ENCODE peak calls at places on chromosome 11, in nine cellular contexts. R is psoas muscle, Y is chondrocyte, T is MM.1S, U is brain microvascular endothelial cell, Z is cardiac fibroblast, H is mucosa of descending colon, V is MCF 10A, X is Caco-2. B is an unnamed sample.

GRCh38 chr11:12087075-12087775 is 23.2 kb upstream of the MICAL2 start:
- DNase-seq in R (peak), Y (no peak), T (peak), U (peak), Z (peak), H (peak), V (peak), X (peak), B (no peak)

GRCh38 chr11:19770277-19770676 is 57.6 kb downstream of the NAV2 start:
- DNase-seq in R (no peak), Y (no peak), T (no peak), U (no peak), Z (no peak), H (no peak), V (no peak), X (peak), B (no peak)

GRCh38 chr11:6604081-6604626 is 580 bp downstream of the ILK start:
- DNase-seq in R (no peak), Y (no peak), T (peak), U (peak), Z (peak), H (peak), V (peak), X (peak), B (peak)

GRCh38 chr11:126072141-126072741 is 9.6 kb upstream of the CDON start:
- DNase-seq in R (no peak), Y (no peak), T (no peak), U (no peak), Z (no peak), H (no peak), V (no peak), X (no peak), B (no peak)

GRCh38 chr11:110833033-110833484 is 120.8 kb upstream of the ARHGAP20 start:
- DNase-seq in R (no peak), Y (no peak), T (no peak), U (no peak), Z (peak), H (no peak), V (peak), X (no peak), B (no peak)

GRCh38 chr11:122746611-122747305 is 91.2 kb downstream of the UBASH3B start:
- DNase-seq in R (no peak), Y (no peak), T (no peak), U (no peak), Z (no peak), H (no peak), V (no peak), X (no peak), B (no peak)

GRCh38 chr11:134411887-134412507 is at the start of gene B3GAT1:
- DNase-seq in R (no peak), Y (peak), T (no peak), U (no peak), Z (no peak), H (no peak), V (no peak), X (no peak), B (no peak)

GRCh38 chr11:1920909-1921575 is 1.5 kb downstream of the TNNT3 start:
- DNase-seq in R (peak), Y (peak), T (no peak), U (no peak), Z (no peak), H (no peak), V (no peak), X (no peak), B (no peak)

GRCh38 chr11:112269139-112269538 is 8.5 kb upstream of the PLET1 start:
- DNase-seq in R (no peak), Y (no peak), T (no peak), U (no peak), Z (no peak), H (no peak), V (no peak), X (no peak), B (peak)

GRCh38 chr11:124971810-124972209 is 17.8 kb downstream of the CCDC15 start:
- DNase-seq in R (no peak), Y (no peak), T (no peak), U (no peak), Z (no peak), H (no peak), V (no peak), X (no peak), B (no peak)

GRCh38 chr11:124970925-124971324 is 16.9 kb downstream of the CCDC15 start:
- DNase-seq in R (no peak), Y (no peak), T (peak), U (peak), Z (peak), H (peak), V (peak), X (no peak), B (no peak)
- TF ChIP-seq CTCF in R (no peak), Y (peak), T (peak), U (peak), Z (no peak), H (no peak), V (peak), X (no peak), B (no peak)

GRCh38 chr11:46299425-46300067 is 22.1 kb downstream of the CREB3L1 start:
- DNase-seq in R (no peak), Y (no peak), T (no peak), U (no peak), Z (peak), H (no peak), V (no peak), X (no peak), B (no peak)
- TF ChIP-seq CTCF in R (no peak), Y (no peak), T (no peak), U (no peak), Z (no peak), H (no peak), V (no peak), X (no peak), B (no peak)

GRCh38 chr11:102783016-102783415 is 2.6 kb upstream of the MMP10 start:
- DNase-seq in R (no peak), Y (no peak), T (no peak), U (no peak), Z (no peak), H (no peak), V (no peak), X (no peak), B (no peak)

GRCh38 chr11:102783720-102784119 is 3.3 kb upstream of the MMP10 start:
- DNase-seq in R (no peak), Y (no peak), T (no peak), U (no peak), Z (no peak), H (no peak), V (peak), X (no peak), B (no peak)

GRCh38 chr11:102784380-102784779 is 4.0 kb upstream of the MMP10 start:
- DNase-seq in R (no peak), Y (no peak), T (no peak), U (no peak), Z (no peak), H (no peak), V (no peak), X (no peak), B (no peak)

GRCh38 chr11:102776454-102776853 is 4.0 kb downstream of the MMP10 start:
- DNase-seq in R (no peak), Y (no peak), T (no peak), U (no peak), Z (no peak), H (no peak), V (peak), X (no peak), B (no peak)

GRCh38 chr11:102780491-102780918 is at the start of gene MMP10:
- DNase-seq in R (no peak), Y (no peak), T (no peak), U (peak), Z (peak), H (no peak), V (peak), X (no peak), B (no peak)
- TF ChIP-seq CTCF in R (no peak), Y (peak), T (peak), U (peak), Z (peak), H (no peak), V (peak), X (peak), B (peak)

DNA sequence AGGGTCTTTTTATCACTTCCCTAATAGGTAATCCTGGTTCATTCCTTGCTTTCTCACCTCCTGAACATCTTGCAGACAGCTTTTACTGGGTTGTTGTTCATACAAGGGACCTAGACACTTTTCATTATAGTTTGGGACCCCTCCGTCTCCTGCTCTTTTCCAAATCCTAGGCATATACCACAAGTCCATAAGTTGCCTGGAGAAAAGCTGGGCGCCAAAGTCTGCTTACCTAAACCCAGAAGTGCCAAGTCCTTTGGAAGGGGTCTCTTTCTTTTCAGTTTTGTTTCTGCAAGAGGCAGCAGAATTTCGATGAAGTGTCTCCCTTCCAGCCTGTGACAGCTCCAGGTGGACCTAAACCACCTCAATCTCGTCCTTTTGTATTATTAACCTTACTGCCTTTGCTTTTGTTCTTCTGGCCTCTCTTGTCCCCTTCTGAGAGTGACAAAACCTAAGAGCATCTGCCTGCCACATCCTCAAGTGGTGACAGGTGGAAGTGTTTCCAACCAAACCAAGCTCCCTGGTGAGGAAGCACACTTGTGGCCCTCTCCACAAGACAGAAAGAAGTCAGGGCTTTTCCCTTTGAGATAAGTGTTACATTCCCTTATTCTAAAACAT is 19.5 kb upstream of the P2RY6 start:
- DNase-seq in R (no peak), Y (no peak), T (peak), U (no peak), Z (no peak), H (no peak), V (no peak), X (peak), B (no peak)
- TF ChIP-seq CTCF in R (no peak), Y (peak), T (peak), U (peak), Z (peak), H (no peak), V (no peak), X (peak), B (no peak)

GRCh38 chr11:62061356-62062222 is 62.2 kb upstream of the INCENP start:
- DNase-seq in R (no peak), Y (no peak), T (no peak), U (no peak), Z (no peak), H (peak), V (peak), X (no peak), B (no peak)
- TF ChIP-seq CTCF in R (no peak), Y (peak), T (no peak), U (no peak), Z (no peak), H (no peak), V (peak), X (no peak), B (no peak)

GRCh38 chr11:114197799-114198500 is 98.2 kb upstream of the NNMT start:
- DNase-seq in R (peak), Y (no peak), T (no peak), U (peak), Z (peak), H (no peak), V (peak), X (no peak), B (peak)

GRCh38 chr11:114193730-114194674 is 102.2 kb upstream of the NNMT start:
- DNase-seq in R (no peak), Y (no peak), T (no peak), U (no peak), Z (no peak), H (no peak), V (peak), X (no peak), B (no peak)

GRCh38 chr11:114196994-114197702 is 99.1 kb upstream of the NNMT start:
- DNase-seq in R (no peak), Y (no peak), T (no peak), U (no peak), Z (no peak), H (no peak), V (no peak), X (no peak), B (no peak)

GRCh38 chr11:114199051-114199450 is 97.1 kb upstream of the NNMT start:
- DNase-seq in R (no peak), Y (no peak), T (no peak), U (no peak), Z (no peak), H (no peak), V (no peak), X (no peak), B (no peak)

DNA sequence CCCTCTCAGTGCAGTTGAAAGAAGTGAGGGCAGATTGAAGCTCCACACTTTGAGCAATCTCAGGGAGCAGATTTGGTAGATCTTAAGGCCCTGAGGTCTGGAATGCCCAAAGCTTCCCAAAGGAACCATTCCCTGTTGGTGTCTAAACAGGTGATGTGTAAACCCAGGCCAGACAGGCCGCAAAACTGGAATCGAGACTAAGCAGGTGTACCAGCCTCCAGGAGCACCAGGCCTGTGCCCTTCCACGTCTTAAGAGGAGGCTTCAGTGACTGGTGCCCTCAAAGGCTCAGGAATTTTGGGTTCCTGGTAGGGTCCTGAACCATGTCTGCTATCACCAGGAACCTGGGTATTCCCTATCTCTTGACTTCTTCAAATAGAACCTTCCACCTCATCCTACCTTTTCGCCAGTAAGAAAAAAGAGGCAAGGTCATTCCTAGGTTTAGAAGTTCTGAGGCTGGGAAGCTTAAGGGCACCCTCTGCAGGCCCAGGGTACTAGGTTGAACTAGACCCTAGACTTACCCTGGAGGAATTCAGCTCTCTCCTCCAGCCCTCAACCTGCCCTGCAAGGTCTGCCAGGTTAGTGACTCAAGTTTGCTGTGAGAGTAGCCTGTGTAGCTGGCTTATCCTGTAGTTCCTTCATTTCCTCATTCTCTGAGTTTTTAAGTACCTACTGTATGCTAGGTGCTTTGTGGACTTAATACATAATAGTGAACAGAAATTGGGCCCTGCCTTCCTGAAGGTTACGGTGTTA is 100.0 kb upstream of the NNMT start:
- DNase-seq in R (no peak), Y (no peak), T (no peak), U (no peak), Z (peak), H (no peak), V (peak), X (peak), B (no peak)
- TF ChIP-seq CTCF in R (no peak), Y (peak), T (peak), U (peak), Z (peak), H (no peak), V (no peak), X (peak), B (no peak)

B was measured in osteocyte.